ENCODE peak calls at places on chromosome 13, in five cellular contexts. Q is transverse colon; K is fibroblast of the aortic adventitia; X is naive thymus-derived CD4-positive, alpha-beta T cell; D is IMR-90. C is an unnamed sample.

GRCh38 chr13:75749407-75749806 is 113.3 kb downstream of the LMO7 start:
- DNase-seq in Q (no peak), K (peak), X (no peak), D (peak), C (no peak)

GRCh38 chr13:58343081-58343480 is 711.5 kb downstream of the PCDH17 start:
- DNase-seq in Q (no peak), K (no peak), X (no peak), D (no peak), C (no peak)

GRCh38 chr13:49935171-49936084 is 712 bp downstream of the SPRYD7 start:
- DNase-seq in Q (peak), K (peak), X (peak), D (peak), C (no peak)

GRCh38 chr13:113342820-113343691 is 20.9 kb downstream of the GRTP1 start:
- DNase-seq in Q (no peak), K (no peak), X (no peak), D (no peak), C (no peak)

GRCh38 chr13:42803563-42804212 is 22.3 kb downstream of the FAM216B start:
- DNase-seq in Q (no peak), K (peak), X (no peak), D (peak), C (no peak)

GRCh38 chr13:41398494-41399190 is 58.7 kb upstream of the RGCC start:
- DNase-seq in Q (no peak), K (no peak), X (no peak), D (no peak), C (no peak)

GRCh38 chr13:49571299-49572240 is 13.8 kb downstream of the RCBTB1 start:
- DNase-seq in Q (no peak), K (no peak), X (no peak), D (no peak), C (peak)

GRCh38 chr13:92321174-92321573 is 905.4 kb upstream of the GPC6 start:
- DNase-seq in Q (no peak), K (no peak), X (no peak), D (no peak), C (no peak)

GRCh38 chr13:32261567-32261966 is 53.6 kb downstream of the ZAR1L start:
- DNase-seq in Q (peak), K (peak), X (no peak), D (peak), C (no peak)

GRCh38 chr13:88384542-88384941 is 713.4 kb downstream of the SLITRK5 start:
- DNase-seq in Q (no peak), K (no peak), X (no peak), D (no peak), C (no peak)
- H3K4me3 ChIP-seq in Q (no peak), K (no peak), X (no peak), D (no peak), C (no peak)

GRCh38 chr13:47903836-47904235 is 97.2 kb downstream of the SUCLA2 start:
- DNase-seq in Q (no peak), K (peak), X (no peak), D (peak), C (no peak)

GRCh38 chr13:47904891-47905290 is 96.2 kb downstream of the SUCLA2 start:
- DNase-seq in Q (no peak), K (no peak), X (no peak), D (no peak), C (no peak)

GRCh38 chr13:47898080-47898479 is 103.0 kb downstream of the SUCLA2 start:
- DNase-seq in Q (no peak), K (no peak), X (no peak), D (no peak), C (no peak)

GRCh38 chr13:47904239-47904638 is 96.8 kb downstream of the SUCLA2 start:
- DNase-seq in Q (no peak), K (no peak), X (no peak), D (no peak), C (no peak)

GRCh38 chr13:47901451-47901850 is 99.6 kb downstream of the SUCLA2 start:
- DNase-seq in Q (no peak), K (no peak), X (no peak), D (peak), C (no peak)
- H3K4me3 ChIP-seq in Q (no peak), K (no peak), X (no peak), D (no peak), C (no peak)

GRCh38 chr13:73765651-73766384 is 368.4 kb downstream of the KLF12 start:
- DNase-seq in Q (peak), K (peak), X (peak), D (peak), C (peak)

GRCh38 chr13:73772449-73773186 is 361.6 kb downstream of the KLF12 start:
- DNase-seq in Q (no peak), K (no peak), X (peak), D (no peak), C (no peak)

GRCh38 chr13:73767191-73767741 is 366.9 kb downstream of the KLF12 start:
- DNase-seq in Q (no peak), K (peak), X (peak), D (peak), C (no peak)

DNA sequence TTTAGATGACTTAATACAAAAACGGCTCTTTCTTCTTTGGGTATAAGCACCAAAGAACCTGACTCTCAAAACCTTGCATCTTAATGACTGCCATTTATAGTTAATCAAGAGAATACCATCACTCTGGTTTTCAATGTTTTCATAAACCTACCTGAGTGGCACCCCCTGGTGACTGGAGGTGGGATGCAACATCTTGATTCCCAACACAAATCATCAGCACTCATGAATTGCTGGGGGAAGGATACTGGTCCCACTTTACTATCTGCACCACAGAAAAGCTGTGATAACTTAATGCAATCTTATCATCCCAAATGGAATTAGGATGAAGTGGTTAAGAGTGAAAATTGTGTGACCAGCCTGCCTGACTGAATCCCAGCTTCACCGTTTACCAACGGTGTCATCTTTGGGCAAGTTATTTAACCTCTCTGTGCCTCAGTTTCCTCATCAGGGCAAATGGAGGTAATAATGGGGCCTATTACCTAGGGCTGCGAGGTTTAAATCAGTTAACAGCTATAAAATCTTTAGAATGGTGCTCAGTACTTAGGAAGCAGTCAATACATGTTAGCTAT is 366.4 kb downstream of the KLF12 start:
- DNase-seq in Q (no peak), K (no peak), X (no peak), D (no peak), C (no peak)
- H3K4me3 ChIP-seq in Q (no peak), K (no peak), X (no peak), D (no peak), C (no peak)

GRCh38 chr13:24745861-24746617 is 17.9 kb upstream of the RNF17 start:
- DNase-seq in Q (no peak), K (no peak), X (no peak), D (no peak), C (peak)
- H3K4me3 ChIP-seq in Q (no peak), K (no peak), X (no peak), D (no peak), C (no peak)

GRCh38 chr13:44329909-44330545 is 43.6 kb upstream of the SERP2 start:
- DNase-seq in Q (no peak), K (no peak), X (no peak), D (no peak), C (no peak)

GRCh38 chr13:44334751-44335150 is 38.9 kb upstream of the SERP2 start:
- DNase-seq in Q (no peak), K (no peak), X (no peak), D (no peak), C (no peak)

GRCh38 chr13:44331446-44331845 is 42.2 kb upstream of the SERP2 start:
- DNase-seq in Q (no peak), K (no peak), X (no peak), D (no peak), C (no peak)

GRCh38 chr13:44333950-44334675 is 39.5 kb upstream of the SERP2 start:
- DNase-seq in Q (no peak), K (no peak), X (no peak), D (no peak), C (no peak)

GRCh38 chr13:44331912-44332840 is 41.4 kb upstream of the SERP2 start:
- DNase-seq in Q (peak), K (peak), X (no peak), D (peak), C (no peak)
- H3K4me3 ChIP-seq in Q (no peak), K (no peak), X (no peak), D (no peak), C (no peak)

DNA sequence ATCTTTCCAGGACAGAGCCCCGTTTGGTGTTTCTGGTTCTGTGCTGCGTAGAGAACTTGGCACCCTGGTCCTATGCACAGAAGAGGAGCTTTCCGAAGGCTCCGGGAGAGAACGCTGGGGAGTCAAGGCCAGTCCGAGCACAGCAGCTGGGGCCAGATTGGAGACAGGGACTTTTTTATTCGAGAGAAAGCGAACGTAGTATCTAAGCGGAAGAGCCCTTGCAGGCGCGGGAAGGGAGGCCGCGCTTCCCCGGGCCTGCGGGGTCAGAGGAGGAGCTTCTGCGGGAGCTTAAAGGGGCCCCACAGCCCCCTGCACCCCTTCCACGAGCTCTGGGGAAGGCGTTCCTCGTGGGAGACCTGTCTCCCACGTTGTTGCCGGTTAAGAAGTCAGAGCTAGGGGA is 48.6 kb upstream of the ARHGEF7 start:
- DNase-seq in Q (no peak), K (no peak), X (no peak), D (no peak), C (no peak)
- H3K4me3 ChIP-seq in Q (no peak), K (no peak), X (no peak), D (no peak), C (no peak)

DNA sequence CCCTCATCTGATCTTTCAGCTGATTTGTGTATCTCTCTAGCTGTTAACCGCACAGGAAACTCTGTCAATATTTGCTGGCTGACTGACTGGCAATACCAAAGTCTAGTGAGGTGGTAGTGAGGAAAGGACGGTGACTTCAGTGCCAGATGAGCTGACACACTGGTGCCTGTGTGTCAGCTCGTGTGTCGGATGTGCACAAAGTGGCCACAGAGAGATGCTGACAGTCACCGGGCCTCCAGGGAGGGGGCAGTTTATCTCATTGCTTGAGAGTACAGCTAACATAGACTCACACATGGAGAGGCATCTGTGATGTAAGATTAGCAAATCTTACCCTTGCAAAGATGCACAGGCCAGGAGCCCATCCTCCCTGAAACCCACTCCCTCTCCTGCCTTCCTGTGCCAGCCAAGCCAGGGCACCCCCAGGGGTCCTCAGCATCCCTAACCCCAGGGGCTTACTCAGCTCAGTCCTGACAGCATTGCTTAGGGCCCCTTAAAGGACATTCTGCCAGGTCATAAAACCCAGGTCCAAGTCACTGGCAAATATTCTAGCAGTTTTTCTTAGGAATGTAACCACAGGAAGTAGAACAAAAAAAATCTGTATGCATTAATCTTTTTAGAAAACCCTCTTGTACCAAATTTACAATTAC is 80.2 kb downstream of the SHISA2 start:
- DNase-seq in Q (no peak), K (no peak), X (peak), D (no peak), C (no peak)
- H3K4me3 ChIP-seq in Q (no peak), K (no peak), X (no peak), D (no peak), C (no peak)

C was measured in GM06990.